ENCODE peak calls at places on chromosomes 11 and 22, in six cellular contexts. G is body of pancreas, N is mucosa of descending colon, P is HFF-Myc, Q is fibroblast of the aortic adventitia, J is GM23338. I is an unnamed sample.

GRCh38 chr11:117071344-117071787 is 26.9 kb downstream of the SIK3 start:
- DNase-seq in G (peak; percentile 55), N (no peak), P (no peak), Q (no peak), J (peak; percentile 24), I (no peak)

GRCh38 chr11:61293869-61294716 is 1.0 kb downstream of the VWCE start:
- DNase-seq in G (peak; percentile 63), N (peak; percentile 61), P (no peak), Q (peak; percentile 49), J (peak; percentile 50), I (no peak)

GRCh38 chr11:14538271-14538925 is 18.2 kb upstream of the PSMA1 start:
- DNase-seq in G (peak; percentile 43), N (no peak), P (no peak), Q (no peak), J (no peak), I (no peak)

GRCh38 chr22:18013436-18013835 is 10.9 kb downstream of the MICAL3 start:
- DNase-seq in G (no peak), N (no peak), P (no peak), Q (no peak), J (no peak), I (no peak)

GRCh38 chr22:36194971-36195370 is 6.6 kb downstream of the APOL4 start:
- DNase-seq in G (peak; percentile 53), N (no peak), P (no peak), Q (peak; percentile 79), J (peak; percentile 82), I (peak; percentile 41)

GRCh38 chr11:76791861-76792260 is 8.7 kb downstream of the TSKU start:
- DNase-seq in G (peak; percentile 56), N (no peak), P (no peak), Q (peak; percentile 71), J (no peak), I (peak; percentile 55)

GRCh38 chr22:30876925-30877553 is 91.5 kb downstream of the MORC2 start:
- DNase-seq in G (peak; percentile 30), N (peak; percentile 19), P (no peak), Q (peak; percentile 86), J (no peak), I (no peak)

GRCh38 chr22:20761536-20761935 is 12.4 kb upstream of the SERPIND1 start:
- DNase-seq in G (no peak), N (no peak), P (no peak), Q (peak; percentile 25), J (no peak), I (peak; percentile 3)

GRCh38 chr11:90274362-90274761 is 51.5 kb upstream of the CHORDC1 start:
- DNase-seq in G (no peak), N (no peak), P (no peak), Q (no peak), J (no peak), I (no peak)

GRCh38 chr11:31408205-31408604 is 38.5 kb downstream of the DNAJC24 start:
- DNase-seq in G (no peak), N (no peak), P (no peak), Q (no peak), J (no peak), I (no peak)

GRCh38 chr11:61607920-61608599 is 27.2 kb upstream of the SYT7 start:
- DNase-seq in G (no peak), N (no peak), P (no peak), Q (no peak), J (no peak), I (no peak)

GRCh38 chr11:94563848-94564442 is 3.2 kb upstream of the PIWIL4 start:
- DNase-seq in G (no peak), N (no peak), P (no peak), Q (no peak), J (no peak), I (no peak)

GRCh38 chr11:8567597-8568198 is 26.3 kb downstream of the STK33 start:
- DNase-seq in G (no peak), N (no peak), P (no peak), Q (peak; percentile 17), J (no peak), I (no peak)

GRCh38 chr11:119446434-119446833 is 23.5 kb upstream of the THY1 start:
- DNase-seq in G (no peak), N (no peak), P (no peak), Q (no peak), J (no peak), I (no peak)

GRCh38 chr22:40368016-40368415 is 2.4 kb upstream of the SGSM3 start:
- DNase-seq in G (no peak), N (no peak), P (no peak), Q (no peak), J (no peak), I (no peak)

GRCh38 chr11:102406099-102406498 is 46.5 kb downstream of the TMEM123 start:
- DNase-seq in G (no peak), N (no peak), P (no peak), Q (no peak), J (no peak), I (no peak)

GRCh38 chr11:33207408-33207985 is 46.2 kb upstream of the CSTF3 start:
- DNase-seq in G (no peak), N (no peak), P (no peak), Q (peak; percentile 42), J (no peak), I (no peak)

GRCh38 chr11:64642418-64642735 is 51.4 kb downstream of the SLC22A12 start:
- DNase-seq in G (no peak), N (no peak), P (no peak), Q (no peak), J (no peak), I (no peak)

GRCh38 chr22:40156001-40156516 is 21.7 kb upstream of the TNRC6B start:
- DNase-seq in G (peak; percentile 79), N (no peak), P (no peak), Q (peak; percentile 42), J (peak; percentile 74), I (no peak)

DNA sequence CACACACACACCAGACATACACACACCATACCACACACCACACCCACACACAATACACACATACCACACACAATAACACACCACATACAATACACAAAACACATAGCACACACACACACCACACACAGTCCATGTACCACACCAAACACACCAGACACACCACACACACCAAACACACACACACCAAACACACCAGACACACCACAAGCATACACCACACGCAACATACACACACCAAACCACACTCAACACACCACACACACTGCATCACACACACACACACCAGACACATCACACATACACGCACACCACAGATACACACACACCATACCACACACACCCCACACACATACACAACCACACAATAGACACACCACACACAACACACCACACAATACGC is 54.8 kb downstream of the IGSF9B start:
- DNase-seq in G (no peak), N (no peak), P (no peak), Q (no peak), J (no peak), I (no peak)
- TF ChIP-seq CTCF in G (no peak), N (no peak), P (no peak), Q (no peak), J (no peak), I (no peak)

GRCh38 chr11:68893282-68893681 is 10.3 kb downstream of the MRPL21 start:
- DNase-seq in G (no peak), N (no peak), P (no peak), Q (no peak), J (no peak), I (no peak)

GRCh38 chr11:68891356-68891948 is 12.2 kb downstream of the MRPL21 start:
- DNase-seq in G (no peak), N (no peak), P (no peak), Q (no peak), J (no peak), I (no peak)

GRCh38 chr11:68892576-68892975 is 11.1 kb downstream of the MRPL21 start:
- DNase-seq in G (no peak), N (no peak), P (no peak), Q (no peak), J (no peak), I (no peak)

GRCh38 chr11:68890490-68891231 is 13.0 kb downstream of the MRPL21 start:
- DNase-seq in G (peak; percentile 70), N (no peak), P (peak; percentile 81), Q (peak; percentile 86), J (no peak), I (peak; percentile 33)

DNA sequence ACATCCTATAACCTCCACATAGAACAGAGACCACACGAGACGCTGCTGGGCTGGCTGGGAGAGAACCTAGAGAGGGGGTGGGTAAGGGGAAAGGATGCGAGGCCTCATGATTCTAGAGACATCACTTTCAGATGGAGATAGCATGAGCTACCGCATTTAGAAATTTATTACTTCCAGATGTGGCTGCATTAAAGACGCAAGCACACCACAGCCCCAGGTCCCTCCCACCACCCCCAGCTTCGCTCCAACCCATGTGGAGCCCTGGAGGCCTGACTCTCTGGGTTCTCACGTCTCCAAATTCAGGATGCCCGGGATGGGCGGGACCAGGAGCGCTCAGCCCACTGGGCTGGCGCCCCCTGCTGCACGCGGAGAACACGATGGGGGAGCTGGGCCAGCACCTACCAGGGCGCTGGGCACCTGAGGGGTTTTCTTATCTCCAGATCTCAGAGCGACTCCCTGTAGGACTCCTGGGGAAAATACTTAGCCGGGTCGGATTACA is 13.6 kb downstream of the MRPL21 start:
- DNase-seq in G (peak; percentile 42), N (no peak), P (peak; percentile 98), Q (peak; percentile 94), J (peak; percentile 89), I (peak; percentile 74)
- H3K4me3 ChIP-seq in G (no peak overlapping the region), N (no peak overlapping the region), P (no peak overlapping the region), Q (no peak overlapping the region), J (no peak overlapping the region), I (no peak overlapping the region)

DNA sequence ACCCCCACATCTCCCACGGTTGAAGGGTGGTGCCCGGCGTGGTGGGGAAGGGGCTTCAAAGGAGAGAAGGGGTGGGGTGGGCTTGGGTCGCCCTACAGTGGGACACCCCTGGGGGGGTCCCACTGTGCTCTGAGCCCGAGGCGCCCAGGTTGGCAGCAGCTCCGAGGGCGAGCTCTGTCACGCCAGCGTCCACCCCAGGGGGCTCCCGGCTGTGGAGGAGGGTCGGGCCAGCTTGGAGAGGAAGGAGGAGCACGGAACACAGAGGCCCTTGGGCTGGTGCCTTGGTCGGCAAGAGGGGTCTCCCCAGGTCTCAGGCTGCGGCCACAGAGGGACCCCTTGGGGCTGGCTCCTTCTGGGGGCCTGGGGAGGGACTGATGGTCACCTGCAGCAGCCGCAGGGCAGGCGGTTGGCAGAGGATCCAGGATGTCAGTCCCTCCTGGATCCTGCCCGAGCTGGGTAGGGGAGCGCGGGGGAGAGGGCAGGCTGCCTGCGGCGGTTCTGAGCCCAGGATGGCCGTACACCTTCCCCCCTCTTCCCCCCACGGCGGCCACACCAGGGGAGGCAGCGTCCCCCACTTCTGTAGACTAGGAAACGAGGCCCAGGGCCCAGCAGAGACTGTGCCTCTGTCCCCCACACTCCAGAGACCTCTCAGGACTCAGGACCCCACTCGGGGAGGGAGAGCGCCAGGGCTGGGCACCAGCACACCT is 788 bp downstream of the MUC6 start:
- DNase-seq in G (no peak), N (no peak), P (no peak), Q (no peak), J (no peak), I (no peak)
- TF ChIP-seq CTCF in G (no peak), N (no peak), P (no peak), Q (no peak), J (no peak), I (no peak)

DNA sequence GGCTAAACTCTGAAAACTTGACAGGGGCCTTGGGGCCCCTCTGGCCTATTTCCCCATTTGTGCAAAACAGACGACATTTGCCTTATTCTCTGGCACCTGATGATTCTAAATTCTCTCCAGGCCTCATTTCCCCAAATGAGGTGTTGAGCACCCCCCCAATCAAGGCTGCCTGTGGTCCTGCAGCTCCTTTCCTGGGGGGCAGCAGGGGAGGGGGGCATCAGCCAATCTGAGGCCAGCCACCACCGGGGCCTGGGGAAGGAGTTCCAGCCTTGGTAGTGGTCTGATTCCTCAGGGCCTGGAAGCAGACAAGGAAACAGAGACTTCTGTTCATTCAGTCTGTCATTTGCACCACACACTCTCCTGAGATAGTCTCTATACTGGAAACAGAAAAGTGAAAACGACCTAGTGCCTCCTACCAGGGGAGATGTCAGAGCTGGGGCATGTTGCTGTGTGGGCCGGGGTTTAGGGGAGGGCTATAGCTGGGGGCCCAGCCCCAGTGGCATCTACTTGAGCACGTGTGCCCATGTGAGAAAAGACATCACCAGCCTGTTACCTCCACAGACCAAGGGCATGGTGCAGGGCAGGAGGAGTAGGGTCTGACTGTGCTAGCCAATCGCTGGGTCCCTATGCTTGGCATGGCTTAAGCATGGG is 1.9 kb upstream of the TPBGL start:
- DNase-seq in G (no peak), N (no peak), P (no peak), Q (no peak), J (no peak), I (no peak)
- H3K4me3 ChIP-seq in G (no peak overlapping the region), N (no peak overlapping the region), P (no peak overlapping the region), Q (no peak overlapping the region), J (no peak overlapping the region), I (no peak overlapping the region)